ENCODE peak calls at places on chromosomes 11 and 22, in eight cellular contexts. K is mammary epithelial cell, V is Peyer's patch, N is psoas muscle, E is astrocyte of the spinal cord, A is RWPE2, X is right lobe of liver, T is gastrocnemius medialis. I is an unnamed sample.

GRCh38 chr11:9765320-9766101 is 101.6 kb downstream of the SWAP70 start:
- DNase-seq in K (no peak), V (no peak), N (peak), E (peak), A (no peak), X (no peak), T (peak), I (peak)

GRCh38 chr11:90171359-90171758 is 36.9 kb downstream of the NAALAD2 start:
- DNase-seq in K (no peak), V (no peak), N (no peak), E (no peak), A (no peak), X (no peak), T (no peak), I (no peak)

GRCh38 chr11:13009921-13010736 is 1.0 kb downstream of the RASSF10 start:
- DNase-seq in K (peak), V (no peak), N (peak), E (no peak), A (peak), X (peak), T (no peak), I (no peak)

GRCh38 chr11:134499990-134500389 is 87.9 kb upstream of the B3GAT1 start:
- DNase-seq in K (no peak), V (no peak), N (no peak), E (no peak), A (no peak), X (no peak), T (no peak), I (no peak)

GRCh38 chr22:36239150-36239400 is 252 bp downstream of the APOL2 start:
- DNase-seq in K (no peak), V (no peak), N (peak), E (no peak), A (no peak), X (no peak), T (no peak), I (no peak)

GRCh38 chr22:41288245-41288946 is 2.4 kb upstream of the RANGAP1 start:
- DNase-seq in K (peak), V (no peak), N (no peak), E (peak), A (peak), X (peak), T (no peak), I (peak)

GRCh38 chr11:128678017-128678416 is 15.9 kb upstream of the FLI1 start:
- DNase-seq in K (no peak), V (no peak), N (no peak), E (no peak), A (no peak), X (no peak), T (no peak), I (no peak)

GRCh38 chr11:2587132-2587930 is 112.5 kb downstream of the KCNQ1OT1 start:
- DNase-seq in K (no peak), V (peak), N (peak), E (no peak), A (no peak), X (peak), T (no peak), I (no peak)

GRCh38 chr11:72113170-72113808 is 794 bp upstream of the ANAPC15 start:
- DNase-seq in K (peak), V (no peak), N (no peak), E (no peak), A (no peak), X (no peak), T (no peak), I (no peak)

GRCh38 chr22:27252282-27253049 is 549.1 kb downstream of the MN1 start:
- DNase-seq in K (peak), V (no peak), N (peak), E (peak), A (no peak), X (no peak), T (peak), I (peak)

GRCh38 chr11:128733440-128734115 is 39.7 kb downstream of the FLI1 start:
- DNase-seq in K (no peak), V (peak), N (no peak), E (peak), A (no peak), X (no peak), T (no peak), I (no peak)

GRCh38 chr11:129278586-129279319 is 86.6 kb upstream of the ARHGAP32 start:
- DNase-seq in K (peak), V (no peak), N (peak), E (no peak), A (no peak), X (peak), T (no peak), I (no peak)

GRCh38 chr11:133082453-133082781 is 449.9 kb downstream of the OPCML start:
- DNase-seq in K (no peak), V (peak), N (peak), E (no peak), A (no peak), X (peak), T (no peak), I (no peak)

GRCh38 chr11:133086518-133086917 is 445.8 kb downstream of the OPCML start:
- DNase-seq in K (no peak), V (no peak), N (no peak), E (no peak), A (no peak), X (no peak), T (no peak), I (no peak)

GRCh38 chr11:133081730-133082452 is 450.4 kb downstream of the OPCML start:
- DNase-seq in K (no peak), V (no peak), N (no peak), E (no peak), A (no peak), X (no peak), T (no peak), I (no peak)

GRCh38 chr11:133081020-133081419 is 451.3 kb downstream of the OPCML start:
- DNase-seq in K (no peak), V (no peak), N (no peak), E (no peak), A (no peak), X (no peak), T (no peak), I (no peak)

DNA sequence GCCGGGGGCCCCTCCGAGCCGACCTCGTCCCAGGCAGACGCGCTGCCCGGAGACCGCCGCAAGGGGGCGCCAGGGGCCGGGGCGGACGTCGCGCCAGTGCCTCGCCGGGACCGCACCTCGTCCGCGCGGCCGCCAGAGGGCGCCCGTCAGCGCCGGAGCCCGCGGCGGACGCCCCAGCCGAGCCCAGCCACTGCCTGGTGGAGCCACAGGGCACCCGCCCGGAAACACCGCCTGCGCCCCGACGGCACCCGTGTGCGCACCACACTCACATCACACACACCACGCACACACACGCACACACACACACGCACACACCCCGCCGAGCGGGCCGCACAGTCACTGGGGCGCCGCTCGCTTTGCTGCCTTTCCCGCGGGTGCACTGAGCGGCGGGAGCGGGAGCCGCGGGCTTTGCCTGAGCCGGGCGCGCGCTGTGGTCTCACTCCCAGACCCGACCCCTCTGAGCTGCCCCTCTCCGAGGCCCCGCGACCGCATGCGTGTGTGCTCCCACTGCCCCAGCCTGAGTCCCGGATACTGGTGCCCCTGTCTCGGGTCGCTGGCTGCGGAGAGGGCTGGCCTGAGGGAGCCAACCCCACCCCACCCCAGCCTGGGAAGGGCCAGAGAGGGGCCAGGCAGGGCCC is 449.3 kb downstream of the OPCML start:
- DNase-seq in K (peak), V (no peak), N (peak), E (peak), A (no peak), X (peak), T (no peak), I (no peak)
- TF ChIP-seq CTCF in K (peak), V (peak), N (peak), E (peak), A (peak), X (peak), T (peak), I (peak)

DNA sequence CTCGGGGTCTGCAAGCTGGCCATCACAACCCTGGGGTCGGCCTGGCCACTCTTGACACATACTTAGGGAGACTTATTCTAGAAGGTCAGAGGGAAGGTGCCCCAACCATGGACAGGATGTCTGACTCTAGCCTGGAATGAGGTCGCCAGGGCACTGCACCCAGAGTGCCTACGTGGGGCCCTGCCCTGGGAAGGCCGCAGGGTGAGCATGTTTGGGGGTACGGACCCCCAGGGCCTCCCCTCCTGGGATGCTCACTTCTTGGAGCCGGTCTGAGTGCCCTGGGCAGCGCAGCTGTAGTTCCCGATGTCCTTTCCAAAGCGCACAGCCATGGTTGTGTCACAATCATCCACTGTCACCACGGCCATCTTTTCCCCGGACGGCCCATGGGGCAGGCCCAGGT is 75.8 kb downstream of the TRMU start:
- DNase-seq in K (no peak), V (no peak), N (no peak), E (no peak), A (no peak), X (no peak), T (no peak), I (no peak)
- H3K4me3 ChIP-seq in K (no peak), V (no peak), N (no peak), E (no peak), A (no peak), X (no peak), T (no peak), I (no peak)

GRCh38 chr11:26522912-26523610 is 49.0 kb downstream of the MUC15 start:
- DNase-seq in K (peak), V (no peak), N (no peak), E (peak), A (no peak), X (no peak), T (no peak), I (peak)
- TF ChIP-seq CTCF in K (peak), V (peak), N (no peak), E (peak), A (peak), X (no peak), T (no peak), I (peak)

GRCh38 chr11:47564933-47565339 is 463 bp upstream of the PTPMT1 start:
- DNase-seq in K (no peak), V (no peak), N (no peak), E (no peak), A (no peak), X (no peak), T (no peak), I (no peak)

GRCh38 chr11:47560431-47560830 is 5.0 kb upstream of the PTPMT1 start:
- DNase-seq in K (no peak), V (no peak), N (no peak), E (no peak), A (no peak), X (no peak), T (no peak), I (no peak)

GRCh38 chr11:47566166-47566546 is 757 bp downstream of the PTPMT1 start:
- DNase-seq in K (no peak), V (no peak), N (no peak), E (no peak), A (no peak), X (no peak), T (no peak), I (no peak)

GRCh38 chr11:47569646-47570045 is 4.2 kb downstream of the PTPMT1 start:
- DNase-seq in K (no peak), V (no peak), N (no peak), E (no peak), A (no peak), X (no peak), T (no peak), I (no peak)

DNA sequence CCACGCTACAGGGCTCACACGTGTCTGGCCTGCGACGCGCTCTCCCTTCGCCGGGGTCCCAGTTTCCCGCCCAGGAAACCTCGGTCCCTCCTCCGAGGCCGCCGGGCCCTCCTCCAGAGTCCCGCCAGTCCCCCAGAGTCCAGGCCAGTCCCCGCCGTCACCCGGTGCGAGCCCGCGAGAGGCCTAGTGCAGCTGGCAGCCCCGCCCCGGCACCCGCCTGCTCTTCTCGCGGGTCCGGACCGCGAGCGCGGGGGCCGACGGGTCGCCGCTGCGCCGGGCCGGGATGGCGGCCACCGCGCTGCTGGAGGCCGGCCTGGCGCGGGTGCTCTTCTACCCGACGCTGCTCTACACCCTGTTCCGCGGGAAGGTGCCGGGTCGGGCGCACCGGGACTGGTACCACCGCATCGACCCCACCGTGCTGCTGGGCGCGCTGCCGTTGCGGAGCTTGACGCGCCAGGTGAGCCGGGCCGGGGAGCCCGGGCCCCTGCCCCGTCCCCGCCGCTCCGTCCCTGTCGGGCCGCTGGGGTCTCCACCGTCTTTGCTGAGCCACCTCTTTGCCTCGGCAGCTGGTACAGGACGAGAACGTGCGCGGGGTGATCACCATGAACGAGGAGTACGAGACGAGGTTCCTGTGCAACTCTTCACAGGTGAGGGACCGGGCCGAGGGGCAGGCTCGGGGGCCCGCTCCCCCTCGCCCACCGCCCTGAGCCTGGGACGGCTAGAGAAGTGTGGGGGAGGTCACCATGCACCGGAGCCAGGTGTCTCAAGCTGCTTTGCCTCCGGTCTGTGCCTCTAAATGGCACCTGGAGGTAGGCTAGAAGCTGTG is at the start of gene PTPMT1:
- DNase-seq in K (peak), V (peak), N (peak), E (peak), A (no peak), X (peak), T (peak), I (no peak)
- H3K4me3 ChIP-seq in K (peak), V (peak), N (peak), E (peak), A (peak), X (peak), T (peak), I (peak)

GRCh38 chr11:125428486-125429173 is 67.4 kb downstream of the FEZ1 start:
- DNase-seq in K (no peak), V (no peak), N (no peak), E (no peak), A (no peak), X (no peak), T (no peak), I (no peak)

GRCh38 chr11:125418396-125418795 is 77.7 kb downstream of the FEZ1 start:
- DNase-seq in K (no peak), V (no peak), N (no peak), E (no peak), A (no peak), X (no peak), T (no peak), I (no peak)

GRCh38 chr11:125426818-125427528 is 69.1 kb downstream of the FEZ1 start:
- DNase-seq in K (no peak), V (no peak), N (no peak), E (no peak), A (no peak), X (no peak), T (peak), I (no peak)

GRCh38 chr11:125425601-125426000 is 70.5 kb downstream of the FEZ1 start:
- DNase-seq in K (no peak), V (no peak), N (peak), E (no peak), A (no peak), X (no peak), T (peak), I (no peak)

GRCh38 chr11:125423247-125423849 is 72.7 kb downstream of the FEZ1 start:
- DNase-seq in K (no peak), V (no peak), N (no peak), E (no peak), A (no peak), X (no peak), T (no peak), I (no peak)
- TF ChIP-seq CTCF in K (peak), V (peak), N (peak), E (peak), A (peak), X (peak), T (no peak), I (peak)

GRCh38 chr11:8017894-8018741 is 31.0 kb downstream of the EIF3F start:
- DNase-seq in K (no peak), V (no peak), N (no peak), E (peak), A (no peak), X (no peak), T (no peak), I (no peak)
- H3K4me3 ChIP-seq in K (no peak), V (peak), N (peak), E (peak), A (no peak), X (no peak), T (peak), I (peak)